ENCODE peak calls at places on chromosome 12, in six cellular contexts. Z, B, L, N, C and Q are unnamed samples.
A peak's percentile ranks its signal among the peaks of the same experiment; 100 is the strongest.

GRCh38 chr12:87467893-87468292 is 561.3 kb downstream of the C12orf50 start:
- DNase-seq in Z (no peak), B (no peak), L (no peak), N (no peak), C (no peak), Q (no peak)

GRCh38 chr12:30828686-30829085 is 73.9 kb upstream of the CAPRIN2 start:
- DNase-seq in Z (no peak), B (no peak), L (peak; percentile 35), N (no peak), C (no peak), Q (peak; percentile 94)

GRCh38 chr12:72323881-72324280 is 51.7 kb downstream of the TRHDE start:
- DNase-seq in Z (no peak), B (peak; percentile 6), L (no peak), N (no peak), C (peak; percentile 60), Q (no peak)

GRCh38 chr12:100799770-100800169 is 5.2 kb downstream of the ANO4 start:
- DNase-seq in Z (no peak), B (peak; percentile 48), L (no peak), N (no peak), C (peak; percentile 59), Q (no peak)

GRCh38 chr12:71639341-71639760 is 24.3 kb downstream of the ZFC3H1 start:
- DNase-seq in Z (no peak), B (peak; percentile 3), L (no peak), N (no peak), C (no peak), Q (no peak)

GRCh38 chr12:132284071-132284492 is 45.3 kb downstream of the GALNT9 start:
- DNase-seq in Z (no peak), B (peak; percentile 12), L (no peak), N (peak; percentile 72), C (peak; percentile 21), Q (no peak)

GRCh38 chr12:99267038-99267437 is 380.5 kb upstream of the GARIN6 start:
- DNase-seq in Z (no peak), B (no peak), L (no peak), N (no peak), C (no peak), Q (peak; percentile 26)

GRCh38 chr12:100688451-100688864 is 106.1 kb upstream of the ANO4 start:
- DNase-seq in Z (no peak), B (peak; percentile 45), L (no peak), N (no peak), C (no peak), Q (no peak)

GRCh38 chr12:108374596-108375320 is 35.6 kb upstream of the CMKLR1 start:
- DNase-seq in Z (no peak), B (no peak), L (no peak), N (no peak), C (no peak), Q (no peak)

GRCh38 chr12:76874491-76875190 is 4.2 kb downstream of the CSRP2 start:
- DNase-seq in Z (no peak), B (no peak), L (no peak), N (no peak), C (no peak), Q (no peak)

GRCh38 chr12:116689586-116689985 is 48.3 kb downstream of the SPRING1 start:
- DNase-seq in Z (no peak), B (no peak), L (no peak), N (no peak), C (no peak), Q (no peak)

GRCh38 chr12:58171914-58172313 is 230.5 kb downstream of the ATP23 start:
- DNase-seq in Z (peak; percentile 27), B (peak; percentile 46), L (peak; percentile 32), N (no peak), C (peak; percentile 86), Q (no peak)

GRCh38 chr12:65334534-65334933 is 56.1 kb downstream of the MSRB3 start:
- DNase-seq in Z (no peak), B (peak; percentile 34), L (no peak), N (no peak), C (peak; percentile 28), Q (no peak)

GRCh38 chr12:52417742-52418141 is 11.6 kb upstream of the KRT82 start:
- DNase-seq in Z (no peak), B (no peak), L (no peak), N (no peak), C (no peak), Q (no peak)

GRCh38 chr12:24222968-24223367 is 273.5 kb upstream of the SOX5 start:
- DNase-seq in Z (no peak), B (peak; percentile 56), L (peak; percentile 42), N (no peak), C (peak; percentile 83), Q (peak; percentile 50)

GRCh38 chr12:15688202-15688736 is 100.9 kb downstream of the EPS8 start:
- DNase-seq in Z (peak; percentile 31), B (no peak), L (no peak), N (no peak), C (no peak), Q (no peak)

GRCh38 chr12:1380171-1380974 is 214.0 kb downstream of the FBXL14 start:
- DNase-seq in Z (no peak), B (no peak), L (no peak), N (no peak), C (no peak), Q (no peak)

GRCh38 chr12:123231931-123232330 is 1.0 kb downstream of the MPHOSPH9 start:
- DNase-seq in Z (no peak), B (no peak), L (no peak), N (no peak), C (no peak), Q (no peak)

GRCh38 chr12:48000878-48001321 is 3.4 kb downstream of the COL2A1 start:
- DNase-seq in Z (no peak), B (peak; percentile 55), L (peak; percentile 16), N (no peak), C (peak; percentile 40), Q (peak; percentile 10)

GRCh38 chr12:113131556-113131955 is 4.0 kb downstream of the RASAL1 start:
- DNase-seq in Z (no peak), B (no peak), L (no peak), N (no peak), C (no peak), Q (no peak)

GRCh38 chr12:83086023-83086422 is 399.3 kb downstream of the TMTC2 start:
- DNase-seq in Z (no peak), B (no peak), L (no peak), N (peak; percentile 58), C (no peak), Q (no peak)

GRCh38 chr12:82225871-82226270 is 132.3 kb downstream of the CCDC59 start:
- DNase-seq in Z (no peak), B (no peak), L (no peak), N (no peak), C (no peak), Q (no peak)

GRCh38 chr12:119175115-119175514 is 3.6 kb upstream of the HSPB8 start:
- DNase-seq in Z (no peak), B (no peak), L (no peak), N (no peak), C (no peak), Q (no peak)

GRCh38 chr12:89960607-89961394 is 252.2 kb upstream of the ATP2B1 start:
- DNase-seq in Z (no peak), B (peak; percentile 23), L (no peak), N (no peak), C (peak; percentile 54), Q (no peak)

DNA sequence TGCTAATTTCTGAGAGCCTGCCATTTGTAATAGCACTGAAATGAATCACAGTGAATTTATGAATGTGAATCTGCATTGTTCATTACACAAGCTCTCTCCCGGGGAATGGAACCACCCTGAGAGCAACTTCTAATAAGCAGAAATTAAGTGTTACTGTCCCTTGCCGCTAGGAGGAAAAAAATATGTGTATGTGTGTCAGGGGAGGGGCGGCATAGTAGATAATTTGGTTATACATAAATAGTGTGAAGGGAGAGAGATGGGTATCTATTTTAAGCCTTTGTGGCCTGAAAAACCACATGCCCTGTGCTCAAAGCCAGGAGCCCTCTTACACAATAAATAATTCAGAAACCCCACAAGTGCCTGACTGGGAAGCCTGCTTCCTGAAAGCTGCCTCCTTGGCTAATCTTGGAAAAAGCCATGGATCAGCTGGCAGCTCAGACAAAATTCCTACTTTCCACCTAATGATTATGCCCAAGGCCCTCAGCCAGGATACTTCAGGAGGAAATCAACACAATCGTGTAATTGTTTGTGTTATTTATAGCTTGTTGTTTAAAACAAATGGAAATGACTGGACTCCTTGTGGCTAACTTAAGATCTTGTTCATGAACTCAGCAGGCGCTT is 366.2 kb upstream of the KITLG start:
- DNase-seq in Z (no peak), B (peak; percentile 89), L (peak; percentile 57), N (no peak), C (peak; percentile 85), Q (peak; percentile 79)
- H3K4me3 ChIP-seq in Z (no peak overlapping the region), B (no peak overlapping the region), L (no peak overlapping the region), N (no peak overlapping the region), C (no peak overlapping the region), Q (no peak overlapping the region)

GRCh38 chr12:96398422-96399080 is 1.7 kb downstream of the CDK17 start:
- DNase-seq in Z (no peak), B (peak; percentile 37), L (no peak), N (no peak), C (peak; percentile 39), Q (no peak)

GRCh38 chr12:96396914-96397313 is 3.3 kb downstream of the CDK17 start:
- DNase-seq in Z (no peak), B (no peak), L (no peak), N (no peak), C (no peak), Q (no peak)

GRCh38 chr12:96399081-96399918 is 939 bp downstream of the CDK17 start:
- DNase-seq in Z (peak; percentile 70), B (peak; percentile 79), L (no peak), N (peak; percentile 93), C (peak; percentile 76), Q (no peak)

GRCh38 chr12:96396209-96396608 is 4.0 kb downstream of the CDK17 start:
- DNase-seq in Z (no peak), B (no peak), L (no peak), N (no peak), C (no peak), Q (no peak)

DNA sequence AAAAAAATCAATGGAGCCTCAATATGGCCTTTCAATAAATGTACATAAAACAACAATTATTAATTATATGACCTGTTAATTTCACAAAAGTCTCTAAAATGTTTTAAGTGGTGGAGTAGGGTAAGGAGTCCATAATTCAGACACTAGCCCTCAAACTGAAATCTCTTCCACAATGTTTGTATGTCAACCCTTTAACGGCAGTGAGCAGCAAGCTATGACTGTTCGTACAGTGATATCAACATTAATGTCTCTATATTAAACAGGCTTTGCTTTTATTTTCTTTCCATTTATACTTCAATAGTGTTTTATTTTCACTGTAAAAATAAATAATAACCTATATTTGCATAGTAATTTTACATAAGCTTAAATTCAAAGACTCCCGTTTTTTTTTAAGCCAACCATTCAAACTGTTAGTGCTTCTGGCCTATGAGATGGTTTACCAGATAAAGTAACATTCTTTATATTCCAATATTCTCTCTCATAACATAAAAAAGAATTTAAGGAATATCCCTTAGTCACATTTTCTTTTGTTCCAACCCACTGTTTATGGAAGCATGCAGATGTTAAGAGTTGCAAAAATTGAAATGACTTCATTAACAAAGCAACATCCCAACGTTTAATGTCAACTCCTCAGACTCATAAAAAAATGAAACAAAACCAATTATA is 2.4 kb downstream of the CDK17 start:
- DNase-seq in Z (no peak), B (peak; percentile 52), L (no peak), N (no peak), C (peak; percentile 46), Q (no peak)
- H3K4me3 ChIP-seq in Z (peak overlapping the region; percentile 74), B (peak overlapping the region; percentile 93), L (peak overlapping the region; percentile 88), N (peak overlapping the region; percentile 86), C (peak overlapping the region; percentile 96), Q (peak overlapping the region; percentile 82)

GRCh38 chr12:3084742-3085141 is 7.6 kb downstream of the TSPAN9 start:
- DNase-seq in Z (no peak), B (no peak), L (no peak), N (no peak), C (no peak), Q (no peak)
- H3K4me3 ChIP-seq in Z (no peak overlapping the region), B (no peak overlapping the region), L (no peak overlapping the region), N (no peak overlapping the region), C (no peak overlapping the region), Q (no peak overlapping the region)

GRCh38 chr12:112017041-112017440 is 3.8 kb downstream of the ERP29 start:
- DNase-seq in Z (no peak), B (no peak), L (no peak), N (no peak), C (no peak), Q (no peak)
- H3K4me3 ChIP-seq in Z (no peak overlapping the region), B (no peak overlapping the region), L (no peak overlapping the region), N (no peak overlapping the region), C (no peak overlapping the region), Q (no peak overlapping the region)